ENCODE peak calls at places on chromosome 13, in six cellular contexts. W is glomerular endothelial cell, S is AG04450, C is thoracic aorta, Z is NCI-H2171 treated with DMSO at 0.1 percent for 48 hours, M is A673. T is an unnamed sample.

GRCh38 chr13:98105929-98106336 is 37.0 kb upstream of the FARP1 start:
- DNase-seq in W (no peak), S (no peak), C (no peak), Z (peak; percentile 92), M (peak; percentile 33), T (peak; percentile 67)

GRCh38 chr13:38636106-38636505 is 50.8 kb upstream of the FREM2 start:
- DNase-seq in W (no peak), S (no peak), C (no peak), Z (no peak), M (no peak), T (no peak)

GRCh38 chr13:112967666-112968379 is 1.2 kb upstream of the MCF2L start:
- DNase-seq in W (no peak), S (no peak), C (no peak), Z (no peak), M (no peak), T (no peak)

GRCh38 chr13:59103004-59103768 is 1060.5 kb downstream of the DIAPH3 start:
- DNase-seq in W (no peak), S (peak; percentile 66), C (no peak), Z (peak; percentile 99), M (no peak), T (no peak)

GRCh38 chr13:74226791-74227475 is 92.7 kb upstream of the KLF12 start:
- DNase-seq in W (no peak), S (no peak), C (no peak), Z (no peak), M (no peak), T (no peak)

GRCh38 chr13:108342369-108343289 is 73.1 kb downstream of the TNFSF13B start:
- DNase-seq in W (no peak), S (peak; percentile 6), C (no peak), Z (peak; percentile 21), M (peak; percentile 58), T (no peak)

GRCh38 chr13:110869231-110869804 is 45.6 kb downstream of the ANKRD10 start:
- DNase-seq in W (peak; percentile 57), S (no peak), C (no peak), Z (no peak), M (no peak), T (no peak)

GRCh38 chr13:106573855-106574254 is 5.9 kb upstream of the ARGLU1 start:
- DNase-seq in W (no peak), S (no peak), C (no peak), Z (no peak), M (no peak), T (no peak)

GRCh38 chr13:112074139-112074710 is 7.3 kb downstream of the SOX1 start:
- DNase-seq in W (no peak), S (no peak), C (no peak), Z (no peak), M (no peak), T (no peak)

GRCh38 chr13:43872181-43872580 is 7.4 kb downstream of the CCDC122 start:
- DNase-seq in W (no peak), S (no peak), C (no peak), Z (no peak), M (no peak), T (no peak)

GRCh38 chr13:48852911-48853310 is 122.8 kb upstream of the FNDC3A start:
- DNase-seq in W (no peak), S (no peak), C (no peak), Z (no peak), M (no peak), T (no peak)

GRCh38 chr13:113650731-113651148 is 7.3 kb downstream of the ATP4B start:
- DNase-seq in W (no peak), S (no peak), C (no peak), Z (no peak), M (no peak), T (peak; percentile 36)

GRCh38 chr13:66994097-66994496 is 236.0 kb downstream of the PCDH9 start:
- DNase-seq in W (peak; percentile 29), S (no peak), C (peak; percentile 24), Z (no peak), M (peak; percentile 75), T (peak; percentile 64)

GRCh38 chr13:113976711-113977684 is 3.1 kb upstream of the C13orf46 start:
- DNase-seq in W (no peak), S (peak; percentile 38), C (peak; percentile 2), Z (no peak), M (no peak), T (no peak)

GRCh38 chr13:98751397-98752110 is 918 bp downstream of the SLC15A1 start:
- DNase-seq in W (no peak), S (no peak), C (no peak), Z (peak; percentile 9), M (peak; percentile 12), T (no peak)

GRCh38 chr13:51638497-51638871 is 54.2 kb downstream of the WDFY2 start:
- DNase-seq in W (no peak), S (no peak), C (no peak), Z (no peak), M (peak; percentile 80), T (no peak)

GRCh38 chr13:51645154-51645650 is 60.9 kb downstream of the WDFY2 start:
- DNase-seq in W (no peak), S (no peak), C (no peak), Z (peak; percentile 18), M (peak; percentile 74), T (no peak)

GRCh38 chr13:30666113-30666512 is 48.4 kb downstream of the USPL1 start:
- DNase-seq in W (no peak), S (no peak), C (no peak), Z (no peak), M (no peak), T (no peak)

GRCh38 chr13:51298812-51299211 is 40.7 kb upstream of the SERPINE3 start:
- DNase-seq in W (no peak), S (no peak), C (no peak), Z (peak; percentile 38), M (peak; percentile 18), T (no peak)

T was measured in breast epithelium.